ENCODE peak calls at places on chromosomes 13 and 19, in four cellular contexts. X is IMR-90, Q is K562, N is endothelial cell of umbilical vein. D is an unnamed sample.

GRCh38 chr13:35143123-35143522 is 201.1 kb downstream of the NBEA start:
- DNase-seq in Q (no peak), X (no peak), N (no peak), D (no peak)

GRCh38 chr13:72121466-72121865 is 254.5 kb upstream of the DACH1 start:
- DNase-seq in N (no peak), X (no peak), Q (no peak), D (no peak)

GRCh38 chr19:4327877-4328242 is 10.8 kb downstream of the STAP2 start:
- DNase-seq in X (no peak), N (no peak), Q (no peak), D (no peak)

GRCh38 chr13:26964278-26965057 is 203.9 kb upstream of the GPR12 start:
- DNase-seq in X (peak; percentile 67), Q (no peak), N (no peak), D (no peak)

GRCh38 chr13:39602277-39602613 is 748 bp downstream of the LHFPL6 start:
- DNase-seq in Q (no peak), X (no peak), N (no peak), D (no peak)

GRCh38 chr13:106814389-106814903 is 246.5 kb upstream of the ARGLU1 start:
- DNase-seq in X (no peak), Q (no peak), N (no peak), D (no peak)

GRCh38 chr19:37654525-37654832 is 786 bp downstream of the ZFP30 start:
- DNase-seq in N (peak; percentile 48), X (peak; percentile 26), Q (no peak), D (no peak)

GRCh38 chr13:48431987-48432615 is 19.2 kb upstream of the LPAR6 start:
- DNase-seq in N (peak; percentile 70), X (no peak), Q (no peak), D (no peak)

GRCh38 chr13:33205224-33205623 is 80.3 kb downstream of the STARD13 start:
- DNase-seq in N (peak; percentile 65), X (no peak), Q (no peak), D (no peak)

GRCh38 chr13:75907044-75907443 is 270.9 kb downstream of the LMO7 start:
- DNase-seq in N (no peak), X (no peak), Q (no peak), D (no peak)

GRCh38 chr19:7010722-7011593 is 10.3 kb downstream of the MBD3L2B start:
- DNase-seq in X (no peak), Q (no peak), N (no peak), D (no peak)

GRCh38 chr19:1009043-1009975 is 9.1 kb downstream of the GRIN3B start:
- DNase-seq in N (no peak), Q (no peak), X (peak; percentile 83), D (no peak)

GRCh38 chr13:97538193-97538592 is 104.2 kb downstream of the RAP2A start:
- DNase-seq in Q (no peak), X (no peak), N (no peak), D (no peak)

GRCh38 chr13:93881418-93881817 is 598.1 kb downstream of the DCT start:
- DNase-seq in X (peak; percentile 82), Q (no peak), N (no peak), D (no peak)

GRCh38 chr13:97266328-97266727 is 44.2 kb downstream of the MBNL2 start:
- DNase-seq in Q (no peak), N (no peak), X (no peak), D (no peak)

GRCh38 chr19:45780448-45781281 is 1.6 kb downstream of the DMPK start:
- DNase-seq in Q (no peak), X (no peak), N (no peak), D (no peak)

GRCh38 chr13:102440259-102440936 is 38.5 kb upstream of the FGF14 start:
- DNase-seq in N (no peak), X (no peak), Q (no peak), D (peak; percentile 19)

GRCh38 chr13:29434217-29434940 is 161.1 kb downstream of the SLC7A1 start:
- DNase-seq in N (no peak), Q (no peak), X (no peak), D (no peak)

GRCh38 chr13:23254506-23254905 is 73.7 kb downstream of the SGCG start:
- DNase-seq in Q (no peak), N (no peak), X (no peak), D (no peak)

GRCh38 chr13:40192516-40193257 is 473.8 kb downstream of the FOXO1 start:
- DNase-seq in Q (no peak), N (no peak), X (no peak), D (no peak)

GRCh38 chr19:39424934-39425333 is 10.8 kb downstream of the RPS16 start:
- DNase-seq in N (no peak), Q (no peak), X (no peak), D (no peak)

GRCh38 chr13:19766637-19767036 is 16.1 kb downstream of the PSPC1 start:
- DNase-seq in X (no peak), N (no peak), Q (no peak), D (no peak)

GRCh38 chr13:40981361-40981760 is 37.8 kb downstream of the ELF1 start:
- DNase-seq in X (no peak), Q (no peak), N (peak; percentile 77), D (no peak)

GRCh38 chr19:45509692-45510015 is 2.4 kb downstream of the VASP start:
- DNase-seq in Q (no peak), N (no peak), X (no peak), D (no peak)

GRCh38 chr13:27211771-27212364 is 39.5 kb upstream of the RPL21 start:
- DNase-seq in Q (no peak), N (no peak), X (peak; percentile 86), D (no peak)

GRCh38 chr13:41652735-41653361 is 195.5 kb downstream of the RGCC start:
- DNase-seq in Q (peak; percentile 16), N (peak; percentile 88), X (peak; percentile 79), D (no peak)

GRCh38 chr13:93859666-93860065 is 619.8 kb downstream of the DCT start:
- DNase-seq in N (no peak), Q (no peak), X (peak; percentile 90), D (no peak)

GRCh38 chr19:19745496-19746285 is 12.8 kb upstream of the ZNF14 start:
- DNase-seq in N (no peak), X (no peak), Q (no peak), D (no peak)

GRCh38 chr13:94345374-94346195 is 133.9 kb downstream of the DCT start:
- DNase-seq in X (peak; percentile 44), N (peak; percentile 73), Q (no peak), D (no peak)

GRCh38 chr19:57068921-57069697 is 50.7 kb upstream of the USP29 start:
- DNase-seq in Q (peak; percentile 10), N (no peak), X (no peak), D (no peak)

GRCh38 chr19:47135156-47135555 is 4.5 kb downstream of the SAE1 start:
- DNase-seq in X (no peak), N (peak; percentile 68), Q (no peak), D (no peak)

GRCh38 chr19:47132522-47132852 is 1.9 kb downstream of the SAE1 start:
- DNase-seq in N (no peak), X (no peak), Q (no peak), D (no peak)

GRCh38 chr19:47134533-47134932 is 3.9 kb downstream of the SAE1 start:
- DNase-seq in N (no peak), Q (no peak), X (no peak), D (no peak)

GRCh38 chr19:47130589-47131168 is at the start of gene SAE1:
- DNase-seq in X (peak; percentile 99), Q (peak; percentile 96), N (peak; percentile 99), D (peak; percentile 87)

GRCh38 chr19:47133021-47133471 is 2.4 kb downstream of the SAE1 start:
- DNase-seq in N (no peak), X (no peak), Q (no peak), D (no peak)
- H3K9me1 ChIP-seq in N (no peaks in the 10 kb centered on the region), X (peaks cover 4% of the 10 kb centered on the region), Q (no peaks in the 10 kb centered on the region), D (no peaks in the 10 kb centered on the region)

DNA sequence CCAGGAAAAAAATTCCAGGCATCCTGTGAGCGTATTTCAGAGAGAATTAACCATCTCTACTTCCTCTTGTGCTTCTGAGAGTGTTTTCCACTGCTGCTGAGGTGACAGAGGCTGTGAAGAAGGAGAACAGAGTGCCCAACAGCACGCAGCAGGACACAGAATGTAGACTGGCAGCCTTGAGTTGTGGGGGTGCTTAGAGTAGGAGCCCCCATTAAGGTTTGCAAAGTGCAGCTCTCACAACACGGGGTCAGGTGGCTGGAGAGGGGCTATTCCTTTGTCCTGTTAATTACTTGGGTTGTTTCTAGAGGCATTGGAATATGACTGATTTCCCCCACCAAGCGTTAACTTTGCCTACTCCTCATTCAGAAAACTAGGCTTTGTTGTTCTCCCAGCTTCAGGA is 370.6 kb downstream of the TSHZ3 start:
- DNase-seq in Q (no peak), X (no peak), N (no peak), D (no peak)
- H3K9me3 ChIP-seq in Q (no peaks in the 10 kb centered on the region), X (peaks cover 2% of the 10 kb centered on the region), N (peaks cover 4% of the 10 kb centered on the region), D (no peaks in the 10 kb centered on the region)

GRCh38 chr19:35414442-35414841 is 33.6 kb upstream of the FFAR2 start:
- DNase-seq in Q (no peak), N (no peak), X (no peak), D (no peak)
- H3K9me1 ChIP-seq in Q (no peaks in the 10 kb centered on the region), N (no peaks in the 10 kb centered on the region), X (no peaks in the 10 kb centered on the region), D (no peaks in the 10 kb centered on the region)

GRCh38 chr13:32141462-32141861 is 109.9 kb downstream of the FRY start:
- DNase-seq in Q (no peak), X (no peak), N (no peak), D (no peak)

GRCh38 chr13:32142115-32142514 is 110.5 kb downstream of the FRY start:
- DNase-seq in N (no peak), X (no peak), Q (no peak), D (no peak)

GRCh38 chr13:32140109-32140508 is 108.5 kb downstream of the FRY start:
- DNase-seq in X (no peak), Q (no peak), N (no peak), D (no peak)

GRCh38 chr13:32139251-32139650 is 107.7 kb downstream of the FRY start:
- DNase-seq in N (no peak), Q (no peak), X (no peak), D (no peak)

GRCh38 chr13:32142956-32143375 is 111.4 kb downstream of the FRY start:
- DNase-seq in Q (no peak), N (peak; percentile 95), X (peak; percentile 52), D (no peak)
- H3K9me3 ChIP-seq in Q (no peaks in the 10 kb centered on the region), N (no peaks in the 10 kb centered on the region), X (no peaks in the 10 kb centered on the region), D (no peaks in the 10 kb centered on the region)

GRCh38 chr19:32866564-32867265 is 2.9 kb downstream of the SLC7A9 start:
- DNase-seq in Q (no peak), X (no peak), N (no peak), D (no peak)
- H3K9me1 ChIP-seq in Q (no peaks in the 10 kb centered on the region), X (no peaks in the 10 kb centered on the region), N (no peaks in the 10 kb centered on the region), D (no peaks in the 10 kb centered on the region)

DNA sequence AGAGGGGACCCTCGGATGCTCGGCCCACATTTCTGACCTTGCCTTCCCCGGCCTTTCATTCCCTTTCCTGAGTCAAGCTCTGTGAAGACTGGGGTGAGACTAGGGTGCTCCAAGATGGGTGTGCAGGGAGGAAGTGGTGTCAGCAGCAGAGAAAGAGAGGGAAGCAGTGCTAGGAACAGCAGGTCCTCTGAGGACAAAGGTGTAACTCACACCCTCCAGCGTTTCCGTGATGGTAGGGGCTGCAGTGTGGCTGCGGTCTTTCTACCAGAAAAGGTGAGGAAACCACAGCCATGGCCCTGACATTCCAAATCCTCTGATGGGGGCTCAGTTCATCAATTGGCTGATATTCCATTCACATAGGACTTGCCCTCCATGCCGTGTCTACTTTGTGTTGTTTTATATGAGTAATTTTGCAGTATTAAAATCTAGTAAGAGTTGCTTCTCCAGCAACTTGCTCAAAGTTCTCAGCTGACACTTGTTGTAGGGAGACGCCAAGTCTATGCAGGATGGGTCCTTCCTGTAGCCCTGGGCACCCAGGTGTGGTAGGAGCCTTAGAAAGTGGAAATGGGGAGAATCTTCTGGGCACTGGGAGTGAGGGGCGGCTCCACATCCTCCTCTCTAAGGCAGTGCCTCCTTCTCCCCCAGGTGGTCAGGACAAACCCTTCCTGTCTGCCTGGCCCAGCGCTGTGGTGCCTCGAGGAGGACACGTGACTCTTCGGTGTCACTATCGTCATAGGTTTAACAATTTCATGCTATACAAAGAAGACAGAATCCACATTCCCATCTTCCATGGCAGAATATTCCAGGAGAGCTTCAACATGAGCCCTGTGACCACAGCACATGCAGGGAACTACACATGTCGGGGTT is 1.6 kb downstream of the KIR3DL1 start:
- DNase-seq in X (no peak), N (no peak), Q (no peak), D (no peak)
- H3K9me3 ChIP-seq in X (peaks cover 32% of the 10 kb centered on the region), N (peaks cover 2% of the 10 kb centered on the region), Q (no peaks in the 10 kb centered on the region), D (no peaks in the 10 kb centered on the region)

D was measured in keratinocyte.